ENCODE peak calls at places on chromosome 10, in five cellular contexts. J, N, Y, P and U are unnamed samples.

GRCh38 chr10:7181416-7181815 is 229.4 kb downstream of the SFMBT2 start:
- DNase-seq in J (no peak), N (no peak), Y (peak), P (no peak), U (no peak)

GRCh38 chr10:970311-971149 is 17.7 kb upstream of the GTPBP4 start:
- DNase-seq in J (no peak), N (no peak), Y (peak), P (no peak), U (no peak)

GRCh38 chr10:133072776-133073390 is 14.8 kb upstream of the ADGRA1 start:
- DNase-seq in J (no peak), N (no peak), Y (no peak), P (no peak), U (no peak)

GRCh38 chr10:132162590-132163277 is 24.0 kb upstream of the DPYSL4 start:
- DNase-seq in J (no peak), N (no peak), Y (no peak), P (no peak), U (no peak)

GRCh38 chr10:22479419-22479818 is 134.1 kb downstream of the SPAG6 start:
- DNase-seq in J (peak), N (no peak), Y (no peak), P (no peak), U (no peak)

GRCh38 chr10:49141541-49142332 is 7.9 kb upstream of the FAM170B start:
- DNase-seq in J (no peak), N (no peak), Y (no peak), P (no peak), U (no peak)

GRCh38 chr10:79502561-79503309 is 9.6 kb upstream of the EIF5AL1 start:
- DNase-seq in J (no peak), N (no peak), Y (no peak), P (no peak), U (no peak)

GRCh38 chr10:77926566-77927342 is at the start of gene DLG5:
- DNase-seq in J (peak), N (peak), Y (peak), P (peak), U (no peak)

GRCh38 chr10:74056081-74056818 is 58.3 kb downstream of the VCL start:
- DNase-seq in J (peak), N (no peak), Y (peak), P (no peak), U (no peak)

GRCh38 chr10:73823391-73823790 is 12.0 kb upstream of the NDST2 start:
- DNase-seq in J (no peak), N (no peak), Y (no peak), P (no peak), U (no peak)

GRCh38 chr10:68601490-68602265 is 41.5 kb downstream of the TET1 start:
- DNase-seq in J (no peak), N (no peak), Y (no peak), P (no peak), U (no peak)
- H3K4me3 ChIP-seq in J (no peak), N (peak), Y (no peak), P (peak), U (peak)

GRCh38 chr10:109308971-109309370 is 614.3 kb downstream of the XPNPEP1 start:
- DNase-seq in J (no peak), N (no peak), Y (no peak), P (no peak), U (no peak)
- H3K4me3 ChIP-seq in J (no peak), N (no peak), Y (no peak), P (no peak), U (no peak)

GRCh38 chr10:44733743-44734488 is 177.2 kb upstream of the TMEM72 start:
- DNase-seq in J (peak), N (no peak), Y (peak), P (no peak), U (no peak)
- H3K4me3 ChIP-seq in J (no peak), N (no peak), Y (no peak), P (no peak), U (no peak)

GRCh38 chr10:26217396-26218105 is 977 bp downstream of the GAD2 start:
- DNase-seq in J (no peak), N (no peak), Y (no peak), P (no peak), U (no peak)
- H3K4me3 ChIP-seq in J (no peak), N (no peak), Y (no peak), P (no peak), U (no peak)

GRCh38 chr10:88582411-88582805 is 710 bp downstream of the RNLS start:
- DNase-seq in J (no peak), N (no peak), Y (no peak), P (no peak), U (no peak)
- H3K4me3 ChIP-seq in J (peak), N (peak), Y (peak), P (peak), U (peak)

GRCh38 chr10:57699944-57700343 is 567.8 kb downstream of the IPMK start:
- DNase-seq in J (peak), N (no peak), Y (no peak), P (no peak), U (no peak)

GRCh38 chr10:57694956-57695605 is 572.6 kb downstream of the IPMK start:
- DNase-seq in J (no peak), N (no peak), Y (peak), P (no peak), U (peak)

GRCh38 chr10:57692255-57692980 is 575.3 kb downstream of the IPMK start:
- DNase-seq in J (peak), N (no peak), Y (peak), P (no peak), U (peak)

GRCh38 chr10:57696641-57697040 is 571.1 kb downstream of the IPMK start:
- DNase-seq in J (peak), N (no peak), Y (peak), P (no peak), U (peak)
- H3K4me3 ChIP-seq in J (no peak), N (no peak), Y (no peak), P (no peak), U (no peak)